ENCODE peak calls at places on chromosomes 5 and 9, in ten cellular contexts. Q is caudate nucleus; M is OCI-M1; Z is HS-5; T is pulmonary artery endothelial cell; V is endothelial cell of umbilical vein; G is AML-193; U is activated naive CD4-positive, alpha-beta T cell treated with Interleukin-2 at 50 U/mL for 16 hours; W is GM12891; N is globus pallidus. R is an unnamed sample.

GRCh38 chr5:159343295-159344094 is 13.2 kb upstream of the IL12B start:
- DNase-seq in Q (no peak), M (no peak), Z (no peak), T (no peak), V (no peak), G (peak), U (no peak), W (no peak), N (no peak), R (no peak)

GRCh38 chr5:119393746-119394145 is 37.9 kb downstream of the TNFAIP8 start:
- DNase-seq in Q (no peak), M (no peak), Z (no peak), T (no peak), V (peak), G (no peak), U (no peak), W (no peak), N (no peak), R (no peak)

GRCh38 chr9:74783408-74783807 is 104.3 kb downstream of the TRPM6 start:
- DNase-seq in Q (no peak), M (no peak), Z (peak), T (no peak), V (no peak), G (no peak), U (no peak), W (no peak), N (no peak), R (no peak)

GRCh38 chr9:97625620-97626019 is 7.5 kb downstream of the TSTD2 start:
- DNase-seq in Q (no peak), M (no peak), Z (no peak), T (no peak), V (no peak), G (no peak), U (no peak), W (no peak), N (no peak), R (no peak)

GRCh38 chr9:121538221-121538620 is 38.6 kb upstream of the GGTA1 start:
- DNase-seq in Q (no peak), M (peak), Z (no peak), T (no peak), V (no peak), G (no peak), U (no peak), W (no peak), N (no peak), R (peak)

GRCh38 chr5:5219541-5219940 is 79.4 kb downstream of the ADAMTS16 start:
- DNase-seq in Q (no peak), M (no peak), Z (no peak), T (no peak), V (no peak), G (no peak), U (no peak), W (no peak), N (no peak), R (no peak)

GRCh38 chr9:97933573-97933972 is 4.4 kb downstream of the HEMGN start:
- DNase-seq in Q (no peak), M (no peak), Z (no peak), T (no peak), V (no peak), G (no peak), U (no peak), W (no peak), N (no peak), R (no peak)

GRCh38 chr5:162240734-162241133 is 173.2 kb downstream of the GABRG2 start:
- DNase-seq in Q (no peak), M (no peak), Z (no peak), T (no peak), V (no peak), G (no peak), U (no peak), W (no peak), N (no peak), R (no peak)

GRCh38 chr9:27384262-27385014 is 87.5 kb upstream of the EQTN start:
- DNase-seq in Q (no peak), M (no peak), Z (no peak), T (no peak), V (no peak), G (no peak), U (no peak), W (no peak), N (no peak), R (no peak)

GRCh38 chr5:81989204-81989603 is 17.4 kb downstream of the ATG10 start:
- DNase-seq in Q (no peak), M (no peak), Z (no peak), T (no peak), V (no peak), G (no peak), U (no peak), W (no peak), N (no peak), R (peak)

GRCh38 chr5:122463221-122463620 is 151.2 kb downstream of the SNCAIP start:
- DNase-seq in Q (no peak), M (peak), Z (no peak), T (no peak), V (no peak), G (no peak), U (no peak), W (no peak), N (no peak), R (no peak)

GRCh38 chr5:132411382-132411925 is 41.9 kb downstream of the SLC22A5 start:
- DNase-seq in Q (no peak), M (peak), Z (no peak), T (no peak), V (no peak), G (no peak), U (peak), W (no peak), N (peak), R (no peak)

GRCh38 chr5:166551384-166551783 is 1740.1 kb upstream of the WWC1 start:
- DNase-seq in Q (no peak), M (no peak), Z (no peak), T (no peak), V (no peak), G (no peak), U (no peak), W (no peak), N (peak), R (no peak)

GRCh38 chr5:131252824-131253171 is 11.1 kb upstream of the CDC42SE2 start:
- DNase-seq in Q (peak), M (peak), Z (no peak), T (no peak), V (peak), G (peak), U (peak), W (no peak), N (peak), R (peak)

GRCh38 chr5:177300236-177300880 is 3.2 kb downstream of the RAB24 start:
- DNase-seq in Q (no peak), M (peak), Z (peak), T (peak), V (peak), G (peak), U (peak), W (no peak), N (peak), R (peak)

GRCh38 chr9:120387257-120387999 is 192.5 kb downstream of the CDK5RAP2 start:
- DNase-seq in Q (no peak), M (no peak), Z (no peak), T (no peak), V (no peak), G (no peak), U (no peak), W (no peak), N (no peak), R (no peak)

GRCh38 chr5:64347308-64347707 is 158.5 kb upstream of the RGS7BP start:
- DNase-seq in Q (no peak), M (peak), Z (no peak), T (no peak), V (peak), G (no peak), U (no peak), W (no peak), N (no peak), R (no peak)

GRCh38 chr5:168647083-168647482 is 67.9 kb upstream of the PANK3 start:
- DNase-seq in Q (no peak), M (no peak), Z (peak), T (no peak), V (no peak), G (no peak), U (no peak), W (no peak), N (no peak), R (no peak)

GRCh38 chr9:90018688-90019087 is 413.9 kb downstream of the GADD45G start:
- DNase-seq in Q (no peak), M (no peak), Z (no peak), T (no peak), V (no peak), G (no peak), U (no peak), W (no peak), N (no peak), R (no peak)

GRCh38 chr5:42547146-42547545 is 123.9 kb downstream of the GHR start:
- DNase-seq in Q (no peak), M (no peak), Z (no peak), T (peak), V (peak), G (no peak), U (no peak), W (no peak), N (no peak), R (peak)

GRCh38 chr5:61805101-61805500 is 473.0 kb downstream of the ZSWIM6 start:
- DNase-seq in Q (no peak), M (no peak), Z (peak), T (no peak), V (no peak), G (no peak), U (no peak), W (no peak), N (no peak), R (no peak)

GRCh38 chr9:93086445-93087224 is 9.4 kb upstream of the CARD19 start:
- DNase-seq in Q (no peak), M (no peak), Z (no peak), T (no peak), V (no peak), G (no peak), U (no peak), W (no peak), N (no peak), R (no peak)

GRCh38 chr5:83368317-83368716 is 103.2 kb upstream of the VCAN start:
- DNase-seq in Q (no peak), M (no peak), Z (peak), T (no peak), V (no peak), G (peak), U (no peak), W (no peak), N (no peak), R (no peak)

GRCh38 chr5:74957029-74957781 is 91.0 kb upstream of the FAM169A start:
- DNase-seq in Q (no peak), M (no peak), Z (no peak), T (no peak), V (no peak), G (no peak), U (no peak), W (no peak), N (no peak), R (no peak)

GRCh38 chr9:124482431-124483031 is 24.7 kb downstream of the NR5A1 start:
- DNase-seq in Q (no peak), M (peak), Z (no peak), T (no peak), V (no peak), G (no peak), U (no peak), W (no peak), N (no peak), R (no peak)

GRCh38 chr9:121895836-121896544 is 197.1 kb downstream of the TTLL11 start:
- DNase-seq in Q (no peak), M (no peak), Z (no peak), T (no peak), V (peak), G (no peak), U (no peak), W (no peak), N (no peak), R (peak)

GRCh38 chr5:136062563-136063274 is 33.9 kb downstream of the TGFBI start:
- DNase-seq in Q (no peak), M (peak), Z (no peak), T (peak), V (peak), G (peak), U (no peak), W (no peak), N (no peak), R (peak)

GRCh38 chr5:78633710-78634109 is 14.9 kb downstream of the LHFPL2 start:
- DNase-seq in Q (no peak), M (peak), Z (no peak), T (no peak), V (no peak), G (no peak), U (no peak), W (no peak), N (no peak), R (no peak)

R was measured in dermis microvascular lymphatic vessel endothelial cell.